ENCODE peak calls at places on chromosomes 2 and 18, in seven cellular contexts. L, Y, Q, J, F, K and R are unnamed samples.

GRCh38 chr2:168639501-168639900 is 162.9 kb upstream of the NOSTRIN start:
- DNase-seq in L (no peak), F (peak; percentile 78), K (peak; percentile 79), Q (peak; percentile 62), Y (peak; percentile 12), J (no peak), R (no peak)

GRCh38 chr2:636151-636621 is 41.0 kb downstream of the TMEM18 start:
- DNase-seq in Y (no peak), L (no peak), F (no peak), Q (no peak), J (no peak), K (no peak), R (no peak)

GRCh38 chr2:112726487-112727190 is 5.8 kb downstream of the NT5DC4 start:
- DNase-seq in K (peak; percentile 86), J (peak; percentile 95), Q (peak; percentile 89), L (peak; percentile 81), F (peak; percentile 79), Y (peak; percentile 54), R (peak; percentile 84)

GRCh38 chr18:77320960-77321559 is 71.4 kb downstream of the GALR1 start:
- DNase-seq in K (no peak), Q (no peak), J (no peak), F (no peak), L (no peak), Y (no peak), R (no peak)

GRCh38 chr2:191319181-191319580 is 74.0 kb downstream of the MYO1B start:
- DNase-seq in J (no peak), L (no peak), Q (peak; percentile 85), K (peak; percentile 58), F (peak; percentile 73), Y (no peak), R (no peak)

GRCh38 chr18:59054892-59055291 is 84.8 kb upstream of the SEC11C start:
- DNase-seq in Q (no peak), K (no peak), J (no peak), F (peak; percentile 67), L (no peak), Y (no peak), R (peak; percentile 100)

GRCh38 chr2:203687161-203687560 is 19.3 kb upstream of the CD28 start:
- DNase-seq in Y (no peak), J (no peak), F (peak; percentile 84), Q (no peak), K (no peak), L (no peak), R (no peak)

GRCh38 chr18:7452331-7452730 is 114.8 kb upstream of the PTPRM start:
- DNase-seq in L (no peak), Q (peak; percentile 23), F (no peak), K (no peak), J (no peak), Y (no peak), R (no peak)

GRCh38 chr18:2654828-2655152 is 736 bp upstream of the SMCHD1 start:
- DNase-seq in Q (no peak), F (no peak), Y (no peak), K (no peak), L (no peak), J (no peak), R (no peak)

GRCh38 chr2:40279001-40279400 is 172.9 kb downstream of the SLC8A1 start:
- DNase-seq in L (no peak), Y (no peak), F (no peak), Q (peak; percentile 51), K (no peak), J (no peak), R (no peak)

GRCh38 chr2:40274284-40274683 is 177.6 kb downstream of the SLC8A1 start:
- DNase-seq in L (no peak), Y (no peak), J (no peak), F (no peak), Q (no peak), K (no peak), R (no peak)

GRCh38 chr2:40273623-40274236 is 178.2 kb downstream of the SLC8A1 start:
- DNase-seq in Y (no peak), Q (no peak), J (no peak), L (no peak), K (no peak), F (no peak), R (no peak)

GRCh38 chr2:40279479-40279878 is 172.4 kb downstream of the SLC8A1 start:
- DNase-seq in J (no peak), L (no peak), Q (no peak), K (no peak), Y (no peak), F (no peak), R (no peak)

GRCh38 chr2:40276076-40276475 is 175.8 kb downstream of the SLC8A1 start:
- DNase-seq in J (no peak), K (no peak), Y (no peak), Q (no peak), F (no peak), L (no peak), R (no peak)
- TF ChIP-seq CTCF in J (no peak), K (no peak), Y (no peak), Q (no peak), F (no peak), L (no peak), R (no peak)

GRCh38 chr18:904135-905090 is at the start of gene ADCYAP1:
- DNase-seq in K (no peak), L (no peak), F (peak; percentile 35), Q (no peak), J (no peak), Y (no peak), R (no peak)
- H3K4me3 ChIP-seq in K (no peak within 1 kb of the TSS), L (no peak within 1 kb of the TSS), F (no peak within 1 kb of the TSS), Q (no peak within 1 kb of the TSS), J (no peak within 1 kb of the TSS), Y (no peak within 1 kb of the TSS), R (no peak within 1 kb of the TSS)

DNA sequence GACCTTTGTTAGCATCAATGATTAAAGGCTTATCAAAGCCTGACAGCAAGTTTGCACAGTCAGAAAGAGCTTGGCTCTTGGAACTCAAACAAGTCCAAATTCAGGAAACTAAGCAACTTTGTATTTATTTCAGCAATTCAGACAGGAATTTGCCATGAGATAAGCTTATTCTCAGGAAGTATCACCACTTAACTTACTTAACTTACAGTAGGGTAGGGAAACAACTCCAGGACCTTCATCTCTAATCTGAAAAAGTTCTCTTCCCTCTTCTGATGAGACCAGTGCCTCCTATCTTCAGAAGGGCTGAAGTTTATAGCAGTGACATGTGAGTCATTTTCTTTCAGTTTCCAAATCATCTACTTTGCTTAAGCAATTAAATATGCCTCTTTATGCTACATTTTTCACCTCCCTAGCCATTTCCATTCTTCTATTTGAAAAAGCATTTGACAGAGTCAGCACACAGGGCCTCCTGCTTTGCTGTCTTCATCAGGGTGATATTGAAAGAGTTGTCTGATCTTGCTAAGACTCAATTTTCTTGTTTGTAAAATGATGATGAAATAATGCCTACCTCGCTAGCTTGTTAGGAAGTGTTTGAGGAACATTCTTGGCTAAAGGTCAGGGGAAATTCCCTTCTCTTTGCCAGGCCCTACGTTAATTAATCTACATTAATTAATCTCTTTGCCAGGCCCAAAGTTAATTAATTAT is 389.4 kb downstream of the RND3 start:
- DNase-seq in Y (no peak), Q (peak; percentile 41), L (no peak), F (peak; percentile 75), K (no peak), J (no peak), R (no peak)
- TF ChIP-seq CTCF in Y (peak; percentile 22), Q (peak; percentile 52), L (no peak), F (peak; percentile 48), K (peak; percentile 56), J (no peak), R (no peak)

DNA sequence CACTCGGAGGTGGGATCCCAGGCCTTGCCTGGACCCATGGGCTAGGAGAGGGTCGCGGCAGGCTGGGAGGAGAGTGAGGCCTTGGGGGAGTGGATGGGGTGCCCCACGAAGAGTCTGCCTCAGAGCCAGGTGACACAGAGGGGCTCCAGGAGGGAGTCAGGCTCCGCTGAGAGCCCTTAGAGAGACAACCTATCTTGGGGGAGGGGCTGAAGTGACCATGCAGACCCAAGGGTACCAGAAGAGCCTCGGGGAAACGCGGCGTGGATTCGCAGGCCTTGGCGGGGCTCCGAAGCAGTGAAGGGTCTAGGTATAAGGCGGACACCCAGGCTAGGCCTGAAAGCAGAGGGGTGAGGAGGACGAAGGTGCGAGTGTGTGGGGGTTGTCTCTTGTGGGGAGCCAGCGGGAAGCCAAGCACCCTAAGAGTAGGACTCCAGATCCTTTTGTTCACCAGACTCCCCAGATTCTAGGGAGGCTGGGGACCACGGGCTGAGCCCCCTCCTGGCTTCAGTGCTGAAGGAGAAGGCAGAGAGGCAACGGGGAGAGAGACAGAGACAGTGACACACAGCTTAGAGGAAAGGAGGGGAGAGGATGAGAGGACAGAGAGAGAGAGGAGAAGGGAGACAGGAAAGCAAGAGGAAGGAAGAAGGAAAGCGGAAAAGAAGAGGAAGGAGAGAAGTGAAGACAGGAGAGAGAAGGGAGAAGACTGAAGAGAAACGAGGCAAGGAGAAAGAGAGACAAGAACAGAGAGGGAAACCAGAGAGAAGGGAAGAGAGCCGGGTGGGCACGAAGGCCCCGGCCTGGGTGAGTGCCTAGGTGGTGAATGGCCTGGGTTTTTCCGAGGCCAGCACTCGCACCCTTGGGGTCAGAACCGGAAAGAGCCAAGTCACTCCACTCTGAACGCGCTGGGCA is 1.1 kb upstream of the HOXD11 start:
- DNase-seq in F (no peak), Q (no peak), J (no peak), K (no peak), L (no peak), Y (no peak), R (no peak)
- H3K4me3 ChIP-seq in F (no peak overlapping the region), Q (no peak overlapping the region), J (no peak overlapping the region), K (peak overlapping the region; percentile 55), L (no peak overlapping the region), Y (peak overlapping the region; percentile 63), R (no peak overlapping the region)